ENCODE peak calls at places on chromosomes 5 and 9, in nine cellular contexts. One of them, this sample, is unnamed.

GRCh38 chr5:16540421-16540820 is 74.8 kb upstream of the ZNF622 start:
- DNase-seq in non-pigmented ciliary epithelial cell: no peak
- DNase-seq in H54: peak
- DNase-seq in lower leg skin: peak
- DNase-seq in stimulated activated CD4-positive, alpha-beta T cell treated with anti-CD3 and anti-CD28 coated beads, Interleukin-2, amount 100 ng/mL, for 48 hours: no peak
- DNase-seq in activated CD4-positive, alpha-beta T cell treated with anti-CD3 and anti-CD28 coated beads, Interleukin-2, amount 50 U/mL, for 4 hours: no peak
- DNase-seq in T1000: no peak
- DNase-seq in H7: no peak
- DNase-seq in AG04449: peak
- DNase-seq in this sample: peak

GRCh38 chr5:65171645-65172044 is 310.1 kb downstream of the ADAMTS6 start:
- DNase-seq in H7: no peak
- DNase-seq in activated CD4-positive, alpha-beta T cell treated with anti-CD3 and anti-CD28 coated beads, Interleukin-2, amount 50 U/mL, for 4 hours: no peak
- DNase-seq in stimulated activated CD4-positive, alpha-beta T cell treated with anti-CD3 and anti-CD28 coated beads, Interleukin-2, amount 100 ng/mL, for 48 hours: no peak
- DNase-seq in T1000: no peak
- DNase-seq in lower leg skin: no peak
- DNase-seq in AG04449: no peak
- DNase-seq in non-pigmented ciliary epithelial cell: no peak
- DNase-seq in H54: no peak
- DNase-seq in this sample: no peak

GRCh38 chr9:109627042-109627441 is 128.9 kb upstream of the PTPN3 start:
- DNase-seq in AG04449: no peak
- DNase-seq in non-pigmented ciliary epithelial cell: no peak
- DNase-seq in activated CD4-positive, alpha-beta T cell treated with anti-CD3 and anti-CD28 coated beads, Interleukin-2, amount 50 U/mL, for 4 hours: no peak
- DNase-seq in H54: no peak
- DNase-seq in lower leg skin: no peak
- DNase-seq in H7: no peak
- DNase-seq in T1000: no peak
- DNase-seq in stimulated activated CD4-positive, alpha-beta T cell treated with anti-CD3 and anti-CD28 coated beads, Interleukin-2, amount 100 ng/mL, for 48 hours: no peak
- DNase-seq in this sample: no peak

GRCh38 chr9:111959468-111959941 is 62.9 kb downstream of the UGCG start:
- DNase-seq in stimulated activated CD4-positive, alpha-beta T cell treated with anti-CD3 and anti-CD28 coated beads, Interleukin-2, amount 100 ng/mL, for 48 hours: no peak
- DNase-seq in lower leg skin: peak
- DNase-seq in AG04449: peak
- DNase-seq in activated CD4-positive, alpha-beta T cell treated with anti-CD3 and anti-CD28 coated beads, Interleukin-2, amount 50 U/mL, for 4 hours: no peak
- DNase-seq in T1000: no peak
- DNase-seq in H54: peak
- DNase-seq in H7: no peak
- DNase-seq in non-pigmented ciliary epithelial cell: peak
- DNase-seq in this sample: peak

GRCh38 chr9:109251080-109251775 is 69.6 kb downstream of the EPB41L4B start:
- DNase-seq in AG04449: no peak
- DNase-seq in T1000: no peak
- DNase-seq in lower leg skin: no peak
- DNase-seq in H54: peak
- DNase-seq in activated CD4-positive, alpha-beta T cell treated with anti-CD3 and anti-CD28 coated beads, Interleukin-2, amount 50 U/mL, for 4 hours: no peak
- DNase-seq in non-pigmented ciliary epithelial cell: peak
- DNase-seq in stimulated activated CD4-positive, alpha-beta T cell treated with anti-CD3 and anti-CD28 coated beads, Interleukin-2, amount 100 ng/mL, for 48 hours: no peak
- DNase-seq in H7: no peak
- DNase-seq in this sample: no peak

GRCh38 chr5:23994581-23995370 is 487.4 kb downstream of the PRDM9 start:
- DNase-seq in AG04449: no peak
- DNase-seq in T1000: no peak
- DNase-seq in H54: no peak
- DNase-seq in stimulated activated CD4-positive, alpha-beta T cell treated with anti-CD3 and anti-CD28 coated beads, Interleukin-2, amount 100 ng/mL, for 48 hours: no peak
- DNase-seq in activated CD4-positive, alpha-beta T cell treated with anti-CD3 and anti-CD28 coated beads, Interleukin-2, amount 50 U/mL, for 4 hours: no peak
- DNase-seq in lower leg skin: no peak
- DNase-seq in non-pigmented ciliary epithelial cell: no peak
- DNase-seq in H7: peak
- DNase-seq in this sample: no peak

GRCh38 chr5:117054141-117054540 is 479.5 kb upstream of the SEMA6A start:
- DNase-seq in AG04449: no peak
- DNase-seq in non-pigmented ciliary epithelial cell: no peak
- DNase-seq in activated CD4-positive, alpha-beta T cell treated with anti-CD3 and anti-CD28 coated beads, Interleukin-2, amount 50 U/mL, for 4 hours: no peak
- DNase-seq in T1000: no peak
- DNase-seq in stimulated activated CD4-positive, alpha-beta T cell treated with anti-CD3 and anti-CD28 coated beads, Interleukin-2, amount 100 ng/mL, for 48 hours: no peak
- DNase-seq in H54: no peak
- DNase-seq in H7: no peak
- DNase-seq in lower leg skin: no peak
- DNase-seq in this sample: no peak

GRCh38 chr9:6184749-6185645 is 30.6 kb upstream of the IL33 start:
- DNase-seq in activated CD4-positive, alpha-beta T cell treated with anti-CD3 and anti-CD28 coated beads, Interleukin-2, amount 50 U/mL, for 4 hours: no peak
- DNase-seq in stimulated activated CD4-positive, alpha-beta T cell treated with anti-CD3 and anti-CD28 coated beads, Interleukin-2, amount 100 ng/mL, for 48 hours: no peak
- DNase-seq in AG04449: no peak
- DNase-seq in non-pigmented ciliary epithelial cell: no peak
- DNase-seq in H54: no peak
- DNase-seq in T1000: no peak
- DNase-seq in H7: no peak
- DNase-seq in lower leg skin: no peak
- DNase-seq in this sample: no peak

GRCh38 chr5:14743601-14744295 is 79.2 kb downstream of the OTULIN start:
- DNase-seq in non-pigmented ciliary epithelial cell: peak
- DNase-seq in H7: no peak
- DNase-seq in T1000: no peak
- DNase-seq in lower leg skin: no peak
- DNase-seq in H54: peak
- DNase-seq in activated CD4-positive, alpha-beta T cell treated with anti-CD3 and anti-CD28 coated beads, Interleukin-2, amount 50 U/mL, for 4 hours: no peak
- DNase-seq in AG04449: peak
- DNase-seq in stimulated activated CD4-positive, alpha-beta T cell treated with anti-CD3 and anti-CD28 coated beads, Interleukin-2, amount 100 ng/mL, for 48 hours: no peak
- DNase-seq in this sample: no peak

GRCh38 chr5:3026099-3026498 is 274.6 kb upstream of the IRX2 start:
- DNase-seq in lower leg skin: peak
- DNase-seq in non-pigmented ciliary epithelial cell: no peak
- DNase-seq in stimulated activated CD4-positive, alpha-beta T cell treated with anti-CD3 and anti-CD28 coated beads, Interleukin-2, amount 100 ng/mL, for 48 hours: no peak
- DNase-seq in AG04449: no peak
- DNase-seq in H54: no peak
- DNase-seq in H7: no peak
- DNase-seq in T1000: no peak
- DNase-seq in activated CD4-positive, alpha-beta T cell treated with anti-CD3 and anti-CD28 coated beads, Interleukin-2, amount 50 U/mL, for 4 hours: no peak
- DNase-seq in this sample: no peak

GRCh38 chr9:75826292-75826691 is 64.2 kb upstream of the PCSK5 start:
- DNase-seq in AG04449: no peak
- DNase-seq in H54: no peak
- DNase-seq in H7: no peak
- DNase-seq in stimulated activated CD4-positive, alpha-beta T cell treated with anti-CD3 and anti-CD28 coated beads, Interleukin-2, amount 100 ng/mL, for 48 hours: no peak
- DNase-seq in activated CD4-positive, alpha-beta T cell treated with anti-CD3 and anti-CD28 coated beads, Interleukin-2, amount 50 U/mL, for 4 hours: no peak
- DNase-seq in lower leg skin: no peak
- DNase-seq in non-pigmented ciliary epithelial cell: no peak
- DNase-seq in T1000: no peak
- DNase-seq in this sample: no peak

GRCh38 chr9:124132671-124133147 is 121.1 kb downstream of the LHX2 start:
- DNase-seq in non-pigmented ciliary epithelial cell: no peak
- DNase-seq in AG04449: no peak
- DNase-seq in H54: no peak
- DNase-seq in H7: no peak
- DNase-seq in activated CD4-positive, alpha-beta T cell treated with anti-CD3 and anti-CD28 coated beads, Interleukin-2, amount 50 U/mL, for 4 hours: no peak
- DNase-seq in stimulated activated CD4-positive, alpha-beta T cell treated with anti-CD3 and anti-CD28 coated beads, Interleukin-2, amount 100 ng/mL, for 48 hours: no peak
- DNase-seq in T1000: no peak
- DNase-seq in lower leg skin: peak
- DNase-seq in this sample: no peak

GRCh38 chr9:36798350-36799065 is 225.8 kb downstream of the MELK start:
- DNase-seq in lower leg skin: peak
- DNase-seq in H54: peak
- DNase-seq in stimulated activated CD4-positive, alpha-beta T cell treated with anti-CD3 and anti-CD28 coated beads, Interleukin-2, amount 100 ng/mL, for 48 hours: no peak
- DNase-seq in T1000: no peak
- DNase-seq in H7: peak
- DNase-seq in AG04449: no peak
- DNase-seq in non-pigmented ciliary epithelial cell: no peak
- DNase-seq in activated CD4-positive, alpha-beta T cell treated with anti-CD3 and anti-CD28 coated beads, Interleukin-2, amount 50 U/mL, for 4 hours: no peak
- DNase-seq in this sample: no peak

GRCh38 chr9:69097053-69097452 is 61.5 kb downstream of the FXN start:
- DNase-seq in T1000: no peak
- DNase-seq in activated CD4-positive, alpha-beta T cell treated with anti-CD3 and anti-CD28 coated beads, Interleukin-2, amount 50 U/mL, for 4 hours: no peak
- DNase-seq in H54: peak
- DNase-seq in non-pigmented ciliary epithelial cell: peak
- DNase-seq in lower leg skin: no peak
- DNase-seq in stimulated activated CD4-positive, alpha-beta T cell treated with anti-CD3 and anti-CD28 coated beads, Interleukin-2, amount 100 ng/mL, for 48 hours: no peak
- DNase-seq in H7: no peak
- DNase-seq in AG04449: peak
- DNase-seq in this sample: peak

GRCh38 chr5:60545526-60545925 is 154.4 kb downstream of the DEPDC1B start:
- DNase-seq in non-pigmented ciliary epithelial cell: no peak
- DNase-seq in AG04449: no peak
- DNase-seq in T1000: no peak
- DNase-seq in activated CD4-positive, alpha-beta T cell treated with anti-CD3 and anti-CD28 coated beads, Interleukin-2, amount 50 U/mL, for 4 hours: no peak
- DNase-seq in H54: no peak
- DNase-seq in H7: no peak
- DNase-seq in lower leg skin: no peak
- DNase-seq in stimulated activated CD4-positive, alpha-beta T cell treated with anti-CD3 and anti-CD28 coated beads, Interleukin-2, amount 100 ng/mL, for 48 hours: no peak
- DNase-seq in this sample: no peak

GRCh38 chr9:9790216-9790872 is 822.5 kb downstream of the PTPRD start:
- DNase-seq in T1000: no peak
- DNase-seq in stimulated activated CD4-positive, alpha-beta T cell treated with anti-CD3 and anti-CD28 coated beads, Interleukin-2, amount 100 ng/mL, for 48 hours: no peak
- DNase-seq in activated CD4-positive, alpha-beta T cell treated with anti-CD3 and anti-CD28 coated beads, Interleukin-2, amount 50 U/mL, for 4 hours: no peak
- DNase-seq in lower leg skin: no peak
- DNase-seq in H54: peak
- DNase-seq in non-pigmented ciliary epithelial cell: no peak
- DNase-seq in H7: peak
- DNase-seq in AG04449: no peak
- DNase-seq in this sample: peak

GRCh38 chr5:74978347-74978746 is 74.0 kb downstream of the GCNT4 start:
- DNase-seq in stimulated activated CD4-positive, alpha-beta T cell treated with anti-CD3 and anti-CD28 coated beads, Interleukin-2, amount 100 ng/mL, for 48 hours: no peak
- DNase-seq in activated CD4-positive, alpha-beta T cell treated with anti-CD3 and anti-CD28 coated beads, Interleukin-2, amount 50 U/mL, for 4 hours: no peak
- DNase-seq in lower leg skin: no peak
- DNase-seq in T1000: no peak
- DNase-seq in non-pigmented ciliary epithelial cell: no peak
- DNase-seq in H7: no peak
- DNase-seq in AG04449: no peak
- DNase-seq in H54: no peak
- DNase-seq in this sample: no peak

GRCh38 chr9:11946521-11946920 is 746.7 kb upstream of the TYRP1 start:
- DNase-seq in lower leg skin: no peak
- DNase-seq in AG04449: no peak
- DNase-seq in stimulated activated CD4-positive, alpha-beta T cell treated with anti-CD3 and anti-CD28 coated beads, Interleukin-2, amount 100 ng/mL, for 48 hours: no peak
- DNase-seq in T1000: no peak
- DNase-seq in H7: no peak
- DNase-seq in H54: no peak
- DNase-seq in activated CD4-positive, alpha-beta T cell treated with anti-CD3 and anti-CD28 coated beads, Interleukin-2, amount 50 U/mL, for 4 hours: no peak
- DNase-seq in non-pigmented ciliary epithelial cell: no peak
- DNase-seq in this sample: no peak

GRCh38 chr9:113941056-113941455 is 64.9 kb downstream of the ZNF618 start:
- DNase-seq in lower leg skin: no peak
- DNase-seq in H7: no peak
- DNase-seq in stimulated activated CD4-positive, alpha-beta T cell treated with anti-CD3 and anti-CD28 coated beads, Interleukin-2, amount 100 ng/mL, for 48 hours: no peak
- DNase-seq in T1000: no peak
- DNase-seq in non-pigmented ciliary epithelial cell: no peak
- DNase-seq in H54: no peak
- DNase-seq in activated CD4-positive, alpha-beta T cell treated with anti-CD3 and anti-CD28 coated beads, Interleukin-2, amount 50 U/mL, for 4 hours: no peak
- DNase-seq in AG04449: no peak
- DNase-seq in this sample: no peak

GRCh38 chr9:98374385-98375051 is 119.1 kb upstream of the TBC1D2 start:
- DNase-seq in non-pigmented ciliary epithelial cell: peak
- DNase-seq in AG04449: peak
- DNase-seq in H7: peak
- DNase-seq in activated CD4-positive, alpha-beta T cell treated with anti-CD3 and anti-CD28 coated beads, Interleukin-2, amount 50 U/mL, for 4 hours: no peak
- DNase-seq in H54: peak
- DNase-seq in T1000: peak
- DNase-seq in lower leg skin: no peak
- DNase-seq in stimulated activated CD4-positive, alpha-beta T cell treated with anti-CD3 and anti-CD28 coated beads, Interleukin-2, amount 100 ng/mL, for 48 hours: no peak
- DNase-seq in this sample: peak

GRCh38 chr5:151787817-151788216 is 16.1 kb downstream of the G3BP1 start:
- DNase-seq in H7: no peak
- DNase-seq in T1000: no peak
- DNase-seq in lower leg skin: no peak
- DNase-seq in activated CD4-positive, alpha-beta T cell treated with anti-CD3 and anti-CD28 coated beads, Interleukin-2, amount 50 U/mL, for 4 hours: no peak
- DNase-seq in non-pigmented ciliary epithelial cell: no peak
- DNase-seq in H54: no peak
- DNase-seq in AG04449: no peak
- DNase-seq in stimulated activated CD4-positive, alpha-beta T cell treated with anti-CD3 and anti-CD28 coated beads, Interleukin-2, amount 100 ng/mL, for 48 hours: no peak
- DNase-seq in this sample: no peak

GRCh38 chr5:149731332-149731616 is 1.2 kb downstream of the PPARGC1B start:
- DNase-seq in AG04449: no peak
- DNase-seq in H54: no peak
- DNase-seq in stimulated activated CD4-positive, alpha-beta T cell treated with anti-CD3 and anti-CD28 coated beads, Interleukin-2, amount 100 ng/mL, for 48 hours: no peak
- DNase-seq in H7: peak
- DNase-seq in T1000: no peak
- DNase-seq in non-pigmented ciliary epithelial cell: no peak
- DNase-seq in activated CD4-positive, alpha-beta T cell treated with anti-CD3 and anti-CD28 coated beads, Interleukin-2, amount 50 U/mL, for 4 hours: no peak
- DNase-seq in lower leg skin: no peak
- DNase-seq in this sample: no peak

GRCh38 chr5:14663734-14664269 is 716 bp upstream of the OTULIN start:
- DNase-seq in H54: peak
- DNase-seq in AG04449: no peak
- DNase-seq in T1000: no peak
- DNase-seq in lower leg skin: no peak
- DNase-seq in stimulated activated CD4-positive, alpha-beta T cell treated with anti-CD3 and anti-CD28 coated beads, Interleukin-2, amount 100 ng/mL, for 48 hours: no peak
- DNase-seq in activated CD4-positive, alpha-beta T cell treated with anti-CD3 and anti-CD28 coated beads, Interleukin-2, amount 50 U/mL, for 4 hours: no peak
- DNase-seq in non-pigmented ciliary epithelial cell: no peak
- DNase-seq in H7: peak
- DNase-seq in this sample: peak

GRCh38 chr9:114050226-114050568 is 27.9 kb downstream of the AMBP start:
- DNase-seq in lower leg skin: peak
- DNase-seq in AG04449: no peak
- DNase-seq in non-pigmented ciliary epithelial cell: no peak
- DNase-seq in activated CD4-positive, alpha-beta T cell treated with anti-CD3 and anti-CD28 coated beads, Interleukin-2, amount 50 U/mL, for 4 hours: no peak
- DNase-seq in stimulated activated CD4-positive, alpha-beta T cell treated with anti-CD3 and anti-CD28 coated beads, Interleukin-2, amount 100 ng/mL, for 48 hours: no peak
- DNase-seq in H54: no peak
- DNase-seq in T1000: no peak
- DNase-seq in H7: no peak
- DNase-seq in this sample: no peak

GRCh38 chr9:91842358-91842757 is 107.7 kb downstream of the ROR2 start:
- DNase-seq in T1000: no peak
- DNase-seq in non-pigmented ciliary epithelial cell: no peak
- DNase-seq in activated CD4-positive, alpha-beta T cell treated with anti-CD3 and anti-CD28 coated beads, Interleukin-2, amount 50 U/mL, for 4 hours: no peak
- DNase-seq in lower leg skin: no peak
- DNase-seq in AG04449: no peak
- DNase-seq in H7: peak
- DNase-seq in stimulated activated CD4-positive, alpha-beta T cell treated with anti-CD3 and anti-CD28 coated beads, Interleukin-2, amount 100 ng/mL, for 48 hours: no peak
- DNase-seq in H54: no peak
- DNase-seq in this sample: no peak

GRCh38 chr9:70773579-70773978 is 347.8 kb downstream of the TRPM3 start:
- DNase-seq in AG04449: no peak
- DNase-seq in H7: no peak
- DNase-seq in lower leg skin: no peak
- DNase-seq in non-pigmented ciliary epithelial cell: no peak
- DNase-seq in T1000: no peak
- DNase-seq in activated CD4-positive, alpha-beta T cell treated with anti-CD3 and anti-CD28 coated beads, Interleukin-2, amount 50 U/mL, for 4 hours: no peak
- DNase-seq in stimulated activated CD4-positive, alpha-beta T cell treated with anti-CD3 and anti-CD28 coated beads, Interleukin-2, amount 100 ng/mL, for 48 hours: no peak
- DNase-seq in H54: no peak
- DNase-seq in this sample: no peak

GRCh38 chr9:83304686-83305085 is 233.5 kb downstream of the FRMD3 start:
- DNase-seq in H7: peak
- DNase-seq in T1000: peak
- DNase-seq in AG04449: peak
- DNase-seq in stimulated activated CD4-positive, alpha-beta T cell treated with anti-CD3 and anti-CD28 coated beads, Interleukin-2, amount 100 ng/mL, for 48 hours: no peak
- DNase-seq in H54: no peak
- DNase-seq in non-pigmented ciliary epithelial cell: peak
- DNase-seq in activated CD4-positive, alpha-beta T cell treated with anti-CD3 and anti-CD28 coated beads, Interleukin-2, amount 50 U/mL, for 4 hours: no peak
- DNase-seq in lower leg skin: peak
- DNase-seq in this sample: no peak

GRCh38 chr9:131178382-131178781 is 53.0 kb downstream of the NUP214 start:
- DNase-seq in H7: peak
- DNase-seq in stimulated activated CD4-positive, alpha-beta T cell treated with anti-CD3 and anti-CD28 coated beads, Interleukin-2, amount 100 ng/mL, for 48 hours: peak
- DNase-seq in lower leg skin: no peak
- DNase-seq in T1000: no peak
- DNase-seq in activated CD4-positive, alpha-beta T cell treated with anti-CD3 and anti-CD28 coated beads, Interleukin-2, amount 50 U/mL, for 4 hours: peak
- DNase-seq in H54: peak
- DNase-seq in non-pigmented ciliary epithelial cell: no peak
- DNase-seq in AG04449: no peak
- DNase-seq in this sample: peak

GRCh38 chr9:133485531-133486260 is 6.8 kb upstream of the SLC2A6 start:
- DNase-seq in lower leg skin: no peak
- DNase-seq in T1000: no peak
- DNase-seq in H54: no peak
- DNase-seq in stimulated activated CD4-positive, alpha-beta T cell treated with anti-CD3 and anti-CD28 coated beads, Interleukin-2, amount 100 ng/mL, for 48 hours: no peak
- DNase-seq in non-pigmented ciliary epithelial cell: no peak
- DNase-seq in AG04449: no peak
- DNase-seq in H7: peak
- DNase-seq in activated CD4-positive, alpha-beta T cell treated with anti-CD3 and anti-CD28 coated beads, Interleukin-2, amount 50 U/mL, for 4 hours: no peak
- DNase-seq in this sample: no peak

GRCh38 chr9:136978073-136978864 is 965 bp downstream of the PTGDS start:
- DNase-seq in AG04449: no peak
- DNase-seq in H54: peak
- DNase-seq in T1000: peak
- DNase-seq in activated CD4-positive, alpha-beta T cell treated with anti-CD3 and anti-CD28 coated beads, Interleukin-2, amount 50 U/mL, for 4 hours: peak
- DNase-seq in non-pigmented ciliary epithelial cell: no peak
- DNase-seq in stimulated activated CD4-positive, alpha-beta T cell treated with anti-CD3 and anti-CD28 coated beads, Interleukin-2, amount 100 ng/mL, for 48 hours: peak
- DNase-seq in lower leg skin: peak
- DNase-seq in H7: peak
- DNase-seq in this sample: peak

GRCh38 chr5:97406950-97407676 is 224.1 kb upstream of the RIOK2 start:
- DNase-seq in stimulated activated CD4-positive, alpha-beta T cell treated with anti-CD3 and anti-CD28 coated beads, Interleukin-2, amount 100 ng/mL, for 48 hours: no peak
- DNase-seq in H54: no peak
- DNase-seq in lower leg skin: no peak
- DNase-seq in AG04449: no peak
- DNase-seq in activated CD4-positive, alpha-beta T cell treated with anti-CD3 and anti-CD28 coated beads, Interleukin-2, amount 50 U/mL, for 4 hours: no peak
- DNase-seq in T1000: no peak
- DNase-seq in non-pigmented ciliary epithelial cell: no peak
- DNase-seq in H7: no peak
- DNase-seq in this sample: no peak